ENCODE peak calls at places on chromosome 20, in nine cellular contexts. One of them, this sample, is unnamed.

GRCh38 chr20:44180814-44181213 is 6.2 kb downstream of the JPH2 start:
- DNase-seq in nucleus accumbens: no peak
- DNase-seq in fibroblast of the aortic adventitia: peak
- DNase-seq in T follicular helper cell: no peak
- DNase-seq in HEK293T: no peak
- DNase-seq in mucosa of gallbladder: peak
- DNase-seq in heart right ventricle: peak
- DNase-seq in HCT116: no peak
- DNase-seq in HFFc6: no peak
- DNase-seq in this sample: no peak

GRCh38 chr20:1423625-1424106 is 30.8 kb upstream of the FKBP1A start:
- DNase-seq in heart right ventricle: no peak
- DNase-seq in fibroblast of the aortic adventitia: peak
- DNase-seq in nucleus accumbens: peak
- DNase-seq in HCT116: peak
- DNase-seq in T follicular helper cell: no peak
- DNase-seq in mucosa of gallbladder: peak
- DNase-seq in HEK293T: peak
- DNase-seq in HFFc6: peak
- DNase-seq in this sample: no peak

GRCh38 chr20:32523613-32524218 is 61.4 kb downstream of the NOL4L start:
- DNase-seq in HCT116: no peak
- DNase-seq in fibroblast of the aortic adventitia: no peak
- DNase-seq in HFFc6: no peak
- DNase-seq in T follicular helper cell: no peak
- DNase-seq in heart right ventricle: no peak
- DNase-seq in mucosa of gallbladder: no peak
- DNase-seq in HEK293T: no peak
- DNase-seq in nucleus accumbens: no peak
- DNase-seq in this sample: no peak

GRCh38 chr20:3224681-3225421 is 14.1 kb downstream of the SLC4A11 start:
- DNase-seq in HFFc6: no peak
- DNase-seq in fibroblast of the aortic adventitia: no peak
- DNase-seq in mucosa of gallbladder: no peak
- DNase-seq in HCT116: no peak
- DNase-seq in heart right ventricle: no peak
- DNase-seq in HEK293T: no peak
- DNase-seq in T follicular helper cell: no peak
- DNase-seq in nucleus accumbens: no peak
- DNase-seq in this sample: no peak

GRCh38 chr20:39019805-39020325 is 57.7 kb downstream of the DHX35 start:
- DNase-seq in nucleus accumbens: no peak
- DNase-seq in HFFc6: no peak
- DNase-seq in T follicular helper cell: no peak
- DNase-seq in HEK293T: no peak
- DNase-seq in fibroblast of the aortic adventitia: peak
- DNase-seq in HCT116: no peak
- DNase-seq in heart right ventricle: no peak
- DNase-seq in mucosa of gallbladder: no peak
- DNase-seq in this sample: no peak

GRCh38 chr20:32070282-32070681 is 18.2 kb downstream of the HCK start:
- DNase-seq in mucosa of gallbladder: no peak
- DNase-seq in fibroblast of the aortic adventitia: no peak
- DNase-seq in nucleus accumbens: no peak
- DNase-seq in HFFc6: no peak
- DNase-seq in HEK293T: no peak
- DNase-seq in heart right ventricle: no peak
- DNase-seq in T follicular helper cell: no peak
- DNase-seq in HCT116: no peak
- DNase-seq in this sample: no peak

GRCh38 chr20:35171753-35172433 is at the start of gene PROCR:
- DNase-seq in nucleus accumbens: peak
- DNase-seq in HCT116: peak
- DNase-seq in HEK293T: peak
- DNase-seq in HFFc6: peak
- DNase-seq in mucosa of gallbladder: peak
- DNase-seq in T follicular helper cell: no peak
- DNase-seq in fibroblast of the aortic adventitia: peak
- DNase-seq in heart right ventricle: peak
- DNase-seq in this sample: peak

GRCh38 chr20:63087872-63088680 is 81.3 kb upstream of the BHLHE23 start:
- DNase-seq in HEK293T: no peak
- DNase-seq in HFFc6: no peak
- DNase-seq in HCT116: no peak
- DNase-seq in heart right ventricle: no peak
- DNase-seq in mucosa of gallbladder: no peak
- DNase-seq in T follicular helper cell: no peak
- DNase-seq in nucleus accumbens: no peak
- DNase-seq in fibroblast of the aortic adventitia: no peak
- DNase-seq in this sample: no peak

GRCh38 chr20:61589055-61589385 is 337.0 kb downstream of the CDH4 start:
- DNase-seq in HFFc6: peak
- DNase-seq in heart right ventricle: no peak
- DNase-seq in nucleus accumbens: no peak
- DNase-seq in mucosa of gallbladder: no peak
- DNase-seq in fibroblast of the aortic adventitia: peak
- DNase-seq in T follicular helper cell: no peak
- DNase-seq in HEK293T: no peak
- DNase-seq in HCT116: no peak
- DNase-seq in this sample: no peak

GRCh38 chr20:41176711-41177552 is 39.6 kb downstream of the PLCG1 start:
- DNase-seq in HCT116: no peak
- DNase-seq in HEK293T: no peak
- DNase-seq in heart right ventricle: no peak
- DNase-seq in nucleus accumbens: no peak
- DNase-seq in fibroblast of the aortic adventitia: no peak
- DNase-seq in mucosa of gallbladder: no peak
- DNase-seq in HFFc6: no peak
- DNase-seq in T follicular helper cell: no peak
- DNase-seq in this sample: no peak

GRCh38 chr20:9886227-9886626 is 47.4 kb upstream of the PAK5 start:
- DNase-seq in HEK293T: no peak
- DNase-seq in heart right ventricle: no peak
- DNase-seq in nucleus accumbens: no peak
- DNase-seq in HFFc6: no peak
- DNase-seq in HCT116: no peak
- DNase-seq in mucosa of gallbladder: no peak
- DNase-seq in T follicular helper cell: no peak
- DNase-seq in fibroblast of the aortic adventitia: no peak
- DNase-seq in this sample: no peak

GRCh38 chr20:59017493-59018231 is 1.6 kb upstream of the TUBB1 start:
- DNase-seq in HFFc6: no peak
- DNase-seq in mucosa of gallbladder: no peak
- DNase-seq in HEK293T: no peak
- DNase-seq in fibroblast of the aortic adventitia: no peak
- DNase-seq in T follicular helper cell: no peak
- DNase-seq in HCT116: no peak
- DNase-seq in heart right ventricle: no peak
- DNase-seq in nucleus accumbens: no peak
- DNase-seq in this sample: no peak

GRCh38 chr20:13493143-13493542 is 145.6 kb downstream of the TASP1 start:
- DNase-seq in T follicular helper cell: no peak
- DNase-seq in heart right ventricle: no peak
- DNase-seq in HEK293T: no peak
- DNase-seq in fibroblast of the aortic adventitia: no peak
- DNase-seq in HFFc6: no peak
- DNase-seq in mucosa of gallbladder: no peak
- DNase-seq in HCT116: no peak
- DNase-seq in nucleus accumbens: no peak
- DNase-seq in this sample: no peak

GRCh38 chr20:45055056-45055455 is 45.9 kb downstream of the KCNS1 start:
- DNase-seq in HEK293T: no peak
- DNase-seq in HCT116: no peak
- DNase-seq in mucosa of gallbladder: no peak
- DNase-seq in nucleus accumbens: no peak
- DNase-seq in HFFc6: no peak
- DNase-seq in fibroblast of the aortic adventitia: no peak
- DNase-seq in heart right ventricle: no peak
- DNase-seq in T follicular helper cell: no peak
- DNase-seq in this sample: no peak

This sample was measured in amygdala.